ENCODE peak calls at places on chromosomes 11 and 22, in four cellular contexts. R is WTC11, K is activated T-helper 1 cell treated with Interleukin-2 at 50 U/mL for 16 hours, W is NCI-H2081. U is an unnamed sample.

GRCh38 chr22:40057652-40058051 is 62.9 kb downstream of the FAM83F start:
- DNase-seq in K (no peak), W (no peak), R (no peak), U (no peak)

GRCh38 chr11:38173671-38174070 is 1575.6 kb upstream of the RAG2 start:
- DNase-seq in W (no peak), K (no peak), R (no peak), U (no peak)

GRCh38 chr11:134040386-134041297 is 28.2 kb upstream of the JAM3 start:
- DNase-seq in W (no peak), R (no peak), K (no peak), U (no peak)

GRCh38 chr11:114260077-114260476 is 36.1 kb upstream of the NNMT start:
- DNase-seq in R (no peak), W (no peak), K (no peak), U (no peak)

GRCh38 chr22:42396621-42397331 is 35.4 kb downstream of the NFAM1 start:
- DNase-seq in R (peak), K (no peak), W (no peak), U (peak)

GRCh38 chr11:10325398-10326079 is 20.7 kb downstream of the ADM start:
- DNase-seq in K (no peak), W (no peak), R (no peak), U (no peak)

GRCh38 chr11:18012314-18012905 is 437 bp downstream of the SERGEF start:
- DNase-seq in W (no peak), K (no peak), R (no peak), U (peak)

GRCh38 chr11:78791254-78791653 is 216.6 kb upstream of the NARS2 start:
- DNase-seq in R (no peak), K (no peak), W (no peak), U (no peak)

GRCh38 chr11:57779275-57779674 is 17.7 kb downstream of the CTNND1 start:
- DNase-seq in K (no peak), W (no peak), R (peak), U (no peak)

GRCh38 chr11:123202155-123202714 is 7.2 kb upstream of the CLMP start:
- DNase-seq in W (no peak), R (no peak), K (no peak), U (no peak)

GRCh38 chr11:9169595-9170295 is 78.3 kb upstream of the SCUBE2 start:
- DNase-seq in K (no peak), W (no peak), R (no peak), U (peak)

GRCh38 chr11:64063741-64064140 is 28.0 kb downstream of the FLRT1 start:
- DNase-seq in R (no peak), K (no peak), W (no peak), U (no peak)

GRCh38 chr11:10898763-10899541 is 41.1 kb upstream of the ZBED5 start:
- DNase-seq in W (no peak), R (no peak), K (no peak), U (no peak)

GRCh38 chr11:12076840-12077534 is 33.4 kb upstream of the MICAL2 start:
- DNase-seq in W (no peak), K (no peak), R (no peak), U (no peak)

GRCh38 chr22:36244522-36245391 is 5.4 kb upstream of the APOL2 start:
- DNase-seq in K (no peak), W (no peak), R (no peak), U (no peak)

GRCh38 chr11:67599149-67599548 is 7.6 kb upstream of the NDUFV1 start:
- DNase-seq in K (no peak), R (no peak), W (no peak), U (no peak)

GRCh38 chr22:49328076-49328475 is 499.6 kb downstream of the BRD1 start:
- DNase-seq in K (no peak), R (no peak), W (no peak), U (no peak)

GRCh38 chr22:43828711-43829447 is 16.8 kb upstream of the EFCAB6 start:
- DNase-seq in K (no peak), W (no peak), R (peak), U (no peak)

GRCh38 chr11:59822989-59823566 is 12.5 kb upstream of the MRPL16 start:
- DNase-seq in K (no peak), R (peak), W (peak), U (peak)

GRCh38 chr22:21972293-21972779 is 10.3 kb downstream of the TOP3B start:
- DNase-seq in K (no peak), W (no peak), R (peak), U (peak)

GRCh38 chr11:111944651-111945051 is 7.5 kb downstream of the DIXDC1 start:
- DNase-seq in R (no peak), W (no peak), K (no peak), U (no peak)

GRCh38 chr22:20237480-20238440 is 30.4 kb downstream of the RTN4R start:
- DNase-seq in K (peak), R (no peak), W (peak), U (no peak)

GRCh38 chr22:30245181-30245984 is 1.2 kb downstream of the LIF start:
- DNase-seq in W (no peak), R (peak), K (no peak), U (no peak)

GRCh38 chr22:17972385-17973181 is 51.8 kb downstream of the MICAL3 start:
- DNase-seq in W (no peak), R (no peak), K (no peak), U (no peak)

GRCh38 chr11:46512261-46512881 is 81.5 kb downstream of the AMBRA1 start:
- DNase-seq in R (no peak), K (no peak), W (no peak), U (no peak)

GRCh38 chr11:132347156-132348090 is 977.0 kb downstream of the NTM start:
- DNase-seq in K (no peak), W (no peak), R (no peak), U (no peak)

GRCh38 chr11:1637628-1638027 is 8.1 kb downstream of the KRTAP5-5 start:
- DNase-seq in R (no peak), W (no peak), K (no peak), U (no peak)

GRCh38 chr11:119876841-119877240 is 147.8 kb upstream of the NECTIN1 start:
- DNase-seq in K (no peak), R (no peak), W (no peak), U (no peak)

GRCh38 chr11:17744151-17744940 is 9.8 kb downstream of the KCNC1 start:
- DNase-seq in K (no peak), R (no peak), W (no peak), U (no peak)

GRCh38 chr22:44369916-44370804 is 57.4 kb upstream of the SHISAL1 start:
- DNase-seq in R (peak), K (no peak), W (no peak), U (no peak)

GRCh38 chr11:13343931-13344717 is 66.5 kb downstream of the BMAL1 start:
- DNase-seq in K (peak), R (peak), W (peak), U (peak)

GRCh38 chr11:133086518-133086917 is 445.8 kb downstream of the OPCML start:
- DNase-seq in K (no peak), R (no peak), W (no peak), U (no peak)

GRCh38 chr11:86182976-86183584 is 61.5 kb upstream of the EED start:
- DNase-seq in R (no peak), W (no peak), K (peak), U (no peak)